ENCODE peak calls at places on chromosomes 6 and 20, in six cellular contexts. I is A549; N is Caki2; K is OCI-M1; P is activated T-cell treated with anti-CD3 and anti-CD28 coated beads, Interleukin-2, amount 50 U/mL, for 4 hours; Q is EL. S is an unnamed sample.

GRCh38 chr6:139765825-139766285 is 391.4 kb upstream of the CITED2 start:
- DNase-seq in K (peak; percentile 88), P (no peak), N (peak; percentile 41), I (peak; percentile 64), Q (peak; percentile 83), S (peak; percentile 74)

GRCh38 chr6:148509789-148510581 is 167.3 kb downstream of the SASH1 start:
- DNase-seq in K (peak; percentile 91), N (peak; percentile 41), P (no peak), Q (peak; percentile 98), I (peak; percentile 5), S (peak; percentile 99)

GRCh38 chr6:1738682-1739081 is 129.0 kb downstream of the FOXC1 start:
- DNase-seq in P (no peak), I (no peak), N (no peak), K (no peak), Q (no peak), S (no peak)

GRCh38 chr6:4322846-4323309 is 187.5 kb upstream of the ECI2 start:
- DNase-seq in I (peak; percentile 45), Q (peak; percentile 51), P (no peak), K (peak; percentile 95), N (peak; percentile 6), S (peak; percentile 44)

GRCh38 chr6:117918454-117918853 is 11.4 kb downstream of the SLC35F1 start:
- DNase-seq in P (no peak), K (no peak), I (no peak), Q (no peak), N (no peak), S (no peak)

GRCh38 chr20:41172296-41173140 is 35.2 kb downstream of the PLCG1 start:
- DNase-seq in Q (no peak), N (no peak), K (no peak), P (peak; percentile 4), I (no peak), S (no peak)

GRCh38 chr20:48403362-48403761 is 424.4 kb downstream of the PREX1 start:
- DNase-seq in Q (no peak), I (no peak), N (no peak), K (no peak), P (no peak), S (no peak)

GRCh38 chr6:105651969-105652368 is 249.1 kb upstream of the PREP start:
- DNase-seq in P (no peak), I (no peak), K (no peak), N (no peak), Q (no peak), S (no peak)

GRCh38 chr6:136783021-136783420 is 9.3 kb downstream of the MAP3K5 start:
- DNase-seq in N (no peak), P (no peak), K (no peak), I (no peak), Q (no peak), S (no peak)

GRCh38 chr6:99604161-99605073 is 2.2 kb upstream of the PRDM13 start:
- DNase-seq in Q (no peak), N (no peak), P (no peak), I (no peak), K (no peak), S (no peak)

S was measured in EH.